ENCODE peak calls at places on chromosome 1, in five cellular contexts. G is T1000, I is ovary, O is mucosa of descending colon, R is colonic mucosa. Q is an unnamed sample.

GRCh38 chr1:218829143-218829542 is 344.5 kb upstream of the LYPLAL1 start:
- DNase-seq in G (no peak), I (no peak), O (no peak), R (no peak), Q (no peak)

GRCh38 chr1:171676823-171677222 is 24.3 kb upstream of the MYOC start:
- DNase-seq in G (no peak), I (no peak), O (no peak), R (peak), Q (no peak)

GRCh38 chr1:150763631-150764223 is 1.9 kb downstream of the CTSS start:
- DNase-seq in G (no peak), I (no peak), O (no peak), R (no peak), Q (no peak)

GRCh38 chr1:21338568-21339401 is 48.5 kb upstream of the ECE1 start:
- DNase-seq in G (no peak), I (peak), O (peak), R (peak), Q (peak)

GRCh38 chr1:26112407-26112775 is 767 bp downstream of the PDIK1L start:
- DNase-seq in G (no peak), I (no peak), O (no peak), R (no peak), Q (no peak)

GRCh38 chr1:67683736-67684525 is 1.1 kb upstream of the GADD45A start:
- DNase-seq in G (no peak), I (peak), O (peak), R (no peak), Q (peak)

GRCh38 chr1:54474500-54475235 is 68.5 kb upstream of the SSBP3 start:
- DNase-seq in G (no peak), I (peak), O (peak), R (peak), Q (peak)

GRCh38 chr1:147117109-147117508 is 55.2 kb downstream of the PRKAB2 start:
- DNase-seq in G (no peak), I (no peak), O (no peak), R (no peak), Q (no peak)